ENCODE peak calls at places on chromosomes 5 and 9, in seven cellular contexts. H is K562, K is GM12878, U is HCT116, O is SK-N-SH, M is HepG2, N is H1. I is an unnamed sample.

GRCh38 chr5:68169898-68170297 is 45.7 kb upstream of the PIK3R1 start:
- DNase-seq in H (no peak), K (no peak), U (no peak), O (no peak), M (no peak), N (no peak), I (no peak)

GRCh38 chr9:93263334-93264229 is 79.6 kb downstream of the WNK2 start:
- DNase-seq in H (peak), K (no peak), U (no peak), O (peak), M (no peak), N (no peak), I (no peak)

GRCh38 chr9:95512751-95513120 is 4.0 kb downstream of the PTCH1 start:
- DNase-seq in H (no peak), K (no peak), U (no peak), O (no peak), M (no peak), N (no peak), I (no peak)

GRCh38 chr5:39073759-39074008 is 515 bp downstream of the RICTOR start:
- DNase-seq in H (no peak), K (no peak), U (no peak), O (no peak), M (no peak), N (no peak), I (no peak)

GRCh38 chr9:32161720-32162119 is 222.7 kb upstream of the ACO1 start:
- DNase-seq in H (no peak), K (no peak), U (no peak), O (no peak), M (no peak), N (no peak), I (no peak)

GRCh38 chr5:72586788-72587530 is 79.7 kb upstream of the ZNF366 start:
- DNase-seq in H (no peak), K (no peak), U (no peak), O (no peak), M (no peak), N (no peak), I (peak)

GRCh38 chr5:418681-419121 is 24.3 kb upstream of the EXOC3 start:
- DNase-seq in H (no peak), K (no peak), U (no peak), O (no peak), M (no peak), N (no peak), I (no peak)

GRCh38 chr5:124700333-124700732 is 46.1 kb downstream of the ZNF608 start:
- DNase-seq in H (no peak), K (no peak), U (no peak), O (no peak), M (no peak), N (no peak), I (no peak)

GRCh38 chr5:163893301-163893700 is 387.9 kb downstream of the MAT2B start:
- DNase-seq in H (no peak), K (no peak), U (no peak), O (no peak), M (no peak), N (no peak), I (no peak)

GRCh38 chr5:68911840-68912690 is 181.7 kb upstream of the SLC30A5 start:
- DNase-seq in H (no peak), K (no peak), U (no peak), O (no peak), M (peak), N (no peak), I (peak)

GRCh38 chr5:73419414-73420390 is 28.9 kb downstream of the FOXD1 start:
- DNase-seq in H (no peak), K (no peak), U (no peak), O (peak), M (no peak), N (no peak), I (no peak)

GRCh38 chr5:131776451-131776850 is 20.4 kb downstream of the FNIP1 start:
- DNase-seq in H (no peak), K (no peak), U (no peak), O (no peak), M (no peak), N (no peak), I (no peak)

GRCh38 chr5:7868427-7868772 is 431 bp downstream of the FASTKD3 start:
- DNase-seq in H (no peak), K (no peak), U (no peak), O (no peak), M (no peak), N (no peak), I (no peak)

GRCh38 chr9:123657921-123658320 is 272.0 kb downstream of the DENND1A start:
- DNase-seq in H (no peak), K (no peak), U (no peak), O (no peak), M (no peak), N (no peak), I (no peak)

GRCh38 chr9:27791311-27791710 is 218.0 kb upstream of the C9orf72 start:
- DNase-seq in H (no peak), K (no peak), U (no peak), O (no peak), M (no peak), N (no peak), I (no peak)

GRCh38 chr9:82412586-82412985 is 424.0 kb downstream of the SPATA31D1 start:
- DNase-seq in H (no peak), K (no peak), U (no peak), O (no peak), M (no peak), N (no peak), I (no peak)

GRCh38 chr9:87601175-87601574 is 103.5 kb downstream of the DAPK1 start:
- DNase-seq in H (no peak), K (no peak), U (no peak), O (no peak), M (peak), N (peak), I (no peak)

GRCh38 chr5:39264528-39264927 is 45.2 kb upstream of the FYB1 start:
- DNase-seq in H (no peak), K (peak), U (no peak), O (no peak), M (no peak), N (no peak), I (no peak)

DNA sequence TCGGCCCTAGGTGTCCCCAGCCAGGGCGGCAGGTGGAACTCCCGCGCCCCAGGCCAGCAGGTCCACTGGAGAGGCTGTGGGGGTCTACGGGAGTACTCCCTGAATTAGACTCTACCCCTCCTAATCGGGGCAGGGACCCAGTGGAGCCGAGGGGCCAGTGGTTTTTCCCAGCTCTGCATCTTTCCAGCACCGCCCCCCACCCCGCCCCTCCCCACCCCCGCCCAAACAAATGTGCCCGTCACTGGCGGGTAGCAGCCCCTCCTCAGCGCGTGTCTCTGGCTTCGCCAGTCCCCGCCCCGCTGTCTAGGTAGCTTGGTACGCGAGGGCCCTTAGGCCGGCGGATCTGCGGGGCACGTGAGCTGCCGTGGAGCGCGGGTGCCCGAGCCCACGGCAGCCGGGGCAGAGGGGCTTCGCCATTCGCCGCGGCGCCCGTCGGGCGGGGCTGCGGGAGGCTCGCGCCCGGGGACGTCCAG is 7.0 kb downstream of the UNC5A start:
- DNase-seq in H (peak), K (no peak), U (no peak), O (peak), M (no peak), N (no peak), I (no peak)
- TF ChIP-seq JUND in H (no peak), K (no peak), U (no peak), O (no peak), M (no peak), N (no peak), I (no peak)

GRCh38 chr9:21267141-21267540 is 27.3 kb upstream of the IFNA14 start:
- DNase-seq in H (no peak), K (no peak), U (no peak), O (no peak), M (no peak), N (no peak), I (no peak)
- TF ChIP-seq JUND in H (no peak), K (no peak), U (no peak), O (no peak), M (no peak), N (no peak), I (no peak)

GRCh38 chr5:98605010-98605425 is 168.4 kb upstream of the RGMB start:
- DNase-seq in H (no peak), K (no peak), U (no peak), O (no peak), M (no peak), N (no peak), I (no peak)
- TF ChIP-seq JUND in H (no peak), K (no peak), U (no peak), O (no peak), M (no peak), N (no peak), I (no peak)

GRCh38 chr5:82901281-82901888 is 175.8 kb downstream of the TMEM167A start:
- DNase-seq in H (no peak), K (no peak), U (no peak), O (no peak), M (no peak), N (no peak), I (no peak)
- TF ChIP-seq JUND in H (no peak), K (no peak), U (no peak), O (no peak), M (no peak), N (no peak), I (no peak)

GRCh38 chr5:171270136-171270535 is 38.9 kb upstream of the TLX3 start:
- DNase-seq in H (no peak), K (no peak), U (no peak), O (no peak), M (no peak), N (no peak), I (no peak)

GRCh38 chr5:171272996-171273970 is 35.8 kb upstream of the TLX3 start:
- DNase-seq in H (peak), K (no peak), U (peak), O (peak), M (peak), N (peak), I (peak)

GRCh38 chr5:171268700-171269413 is 40.2 kb upstream of the TLX3 start:
- DNase-seq in H (no peak), K (no peak), U (no peak), O (no peak), M (no peak), N (no peak), I (no peak)

GRCh38 chr5:171271798-171272197 is 37.2 kb upstream of the TLX3 start:
- DNase-seq in H (no peak), K (no peak), U (no peak), O (no peak), M (no peak), N (no peak), I (no peak)

GRCh38 chr5:171269717-171270116 is 39.3 kb upstream of the TLX3 start:
- DNase-seq in H (no peak), K (no peak), U (peak), O (no peak), M (no peak), N (no peak), I (no peak)
- TF ChIP-seq JUND in H (no peak), K (no peak), U (no peak), O (no peak), M (no peak), N (no peak), I (no peak)

GRCh38 chr9:136312436-136312835 is 8.5 kb upstream of the CCDC187 start:
- DNase-seq in H (peak), K (no peak), U (no peak), O (peak), M (no peak), N (no peak), I (peak)

GRCh38 chr9:136313111-136314055 is 9.5 kb upstream of the CCDC187 start:
- DNase-seq in H (no peak), K (no peak), U (no peak), O (no peak), M (no peak), N (no peak), I (no peak)

GRCh38 chr9:136311037-136311432 is 7.1 kb upstream of the CCDC187 start:
- DNase-seq in H (peak), K (no peak), U (no peak), O (no peak), M (no peak), N (no peak), I (no peak)

GRCh38 chr9:136310273-136311030 is 6.6 kb upstream of the CCDC187 start:
- DNase-seq in H (peak), K (no peak), U (no peak), O (no peak), M (no peak), N (no peak), I (no peak)

DNA sequence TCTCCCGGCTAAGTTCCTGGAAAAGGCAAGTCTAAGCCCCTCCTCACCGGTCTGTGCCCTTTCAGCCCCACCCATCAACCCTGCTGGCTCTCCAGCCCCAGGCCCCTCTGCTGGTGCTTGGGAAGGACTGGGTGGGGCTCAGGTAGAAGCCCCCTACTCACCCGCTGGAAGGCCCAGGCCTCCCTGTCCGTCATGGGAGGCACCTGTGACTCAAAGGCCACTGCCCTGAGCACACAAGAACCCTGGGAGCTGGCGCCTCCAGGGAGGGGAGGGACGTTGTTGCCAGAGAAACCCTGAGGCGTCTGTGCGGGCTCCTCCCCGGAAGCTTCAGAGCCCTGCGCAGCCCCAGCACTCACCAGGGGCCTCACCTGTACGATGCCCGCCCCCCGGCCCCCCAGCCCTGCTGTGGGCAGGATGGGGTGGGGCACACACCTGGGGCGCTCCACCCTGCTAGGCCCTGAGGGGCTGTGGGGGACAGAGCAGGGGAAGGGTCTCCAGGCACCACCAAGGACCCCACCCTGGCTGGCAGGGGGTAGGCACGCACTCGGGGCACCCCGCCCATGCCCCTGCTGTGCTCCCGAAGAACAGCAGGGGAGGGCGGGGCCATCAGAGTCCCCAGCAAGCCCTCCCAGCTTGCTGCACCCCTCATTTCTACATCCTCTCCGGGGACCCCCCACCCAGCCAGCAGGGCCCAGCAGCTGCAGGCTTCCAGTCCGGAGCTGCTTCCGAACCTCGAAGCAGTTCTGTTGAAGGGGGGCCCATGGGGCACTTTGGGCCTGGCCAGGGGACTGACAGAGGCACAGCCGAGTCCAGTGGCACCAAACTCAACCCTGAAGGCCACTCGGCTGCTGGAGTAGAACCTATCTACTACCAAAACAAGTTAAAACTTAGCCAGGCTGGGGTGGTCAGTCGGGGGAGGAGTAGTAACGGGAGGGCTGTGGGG is 7.8 kb upstream of the CCDC187 start:
- DNase-seq in H (peak), K (no peak), U (peak), O (no peak), M (peak), N (no peak), I (no peak)
- TF ChIP-seq JUND in H (no peak), K (no peak), U (no peak), O (no peak), M (no peak), N (no peak), I (no peak)

GRCh38 chr5:151498395-151499155 is 51.2 kb downstream of the SLC36A1 start:
- DNase-seq in H (no peak), K (no peak), U (no peak), O (no peak), M (no peak), N (no peak), I (no peak)

GRCh38 chr5:151495330-151495729 is 47.9 kb downstream of the SLC36A1 start:
- DNase-seq in H (no peak), K (no peak), U (no peak), O (no peak), M (no peak), N (no peak), I (no peak)

GRCh38 chr5:151493599-151494136 is 46.3 kb downstream of the SLC36A1 start:
- DNase-seq in H (no peak), K (no peak), U (no peak), O (no peak), M (no peak), N (no peak), I (no peak)

GRCh38 chr5:151497391-151498002 is 50.1 kb downstream of the SLC36A1 start:
- DNase-seq in H (no peak), K (no peak), U (no peak), O (no peak), M (no peak), N (no peak), I (no peak)

DNA sequence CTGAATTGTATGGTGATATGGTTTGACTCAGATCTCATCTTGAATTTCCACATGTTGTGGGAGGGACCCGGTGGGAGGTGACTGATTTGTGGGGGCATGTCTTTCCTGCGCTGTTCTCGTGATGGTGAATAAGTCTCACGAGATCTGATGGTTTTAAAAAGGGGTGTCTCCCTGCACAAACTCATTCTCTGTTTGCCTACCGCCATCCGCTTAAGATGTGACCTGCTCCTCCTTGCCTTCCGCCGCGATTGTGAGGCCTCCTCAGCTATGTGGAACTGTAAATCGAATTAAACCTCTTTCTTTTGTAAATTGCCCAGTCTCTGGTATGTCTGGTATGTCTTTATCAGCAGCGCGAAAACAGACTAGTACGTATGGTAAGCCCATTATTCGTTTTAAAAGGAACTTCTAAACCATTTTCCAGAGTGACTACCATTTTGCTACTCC is 48.7 kb downstream of the SLC36A1 start:
- DNase-seq in H (no peak), K (no peak), U (no peak), O (no peak), M (no peak), N (peak), I (no peak)
- TF ChIP-seq JUND in H (no peak), K (no peak), U (no peak), O (no peak), M (no peak), N (no peak), I (no peak)

GRCh38 chr9:136969150-136969549 is 8.2 kb upstream of the PTGDS start:
- DNase-seq in H (no peak), K (no peak), U (no peak), O (no peak), M (no peak), N (no peak), I (no peak)
- TF ChIP-seq JUND in H (no peak), K (no peak), U (no peak), O (no peak), M (no peak), N (no peak), I (no peak)